ENCODE peak calls at places on chromosomes 6 and 20, in nine cellular contexts. Q is mucosa of descending colon, X is AG09309, N is fibroblast of villous mesenchyme, E is A549, B is pancreas, C is hepatocyte, V is psoas muscle, Z is coronary artery. I is an unnamed sample.
A peak's percentile ranks its signal among the peaks of the same experiment; 100 is the strongest.

GRCh38 chr6:48765352-48765961 is 654.5 kb upstream of the PTCHD4 start:
- DNase-seq in C (peak; percentile 75), Q (peak; percentile 19), Z (no peak), V (no peak), E (no peak), N (peak; percentile 73), B (no peak), X (no peak), I (peak; percentile 20)

GRCh38 chr6:12420626-12421025 is 130.5 kb downstream of the EDN1 start:
- DNase-seq in E (no peak), B (no peak), V (no peak), Q (no peak), X (no peak), C (no peak), N (no peak), Z (no peak), I (no peak)

GRCh38 chr20:43914286-43914685 is 366 bp upstream of the TOX2 start:
- DNase-seq in X (no peak), V (no peak), E (no peak), B (no peak), C (no peak), Z (no peak), Q (peak; percentile 21), N (no peak), I (peak; percentile 52)

GRCh38 chr20:16062661-16063591 is 510.3 kb downstream of the KIF16B start:
- DNase-seq in B (no peak), V (no peak), C (no peak), Q (no peak), Z (no peak), E (no peak), N (no peak), X (no peak), I (no peak)

GRCh38 chr20:31710423-31711250 is 12.0 kb downstream of the BCL2L1 start:
- DNase-seq in N (no peak), C (no peak), B (no peak), V (peak; percentile 90), Z (no peak), E (no peak), X (no peak), Q (no peak), I (peak; percentile 52)

GRCh38 chr6:43369174-43370002 is at the start of gene ZNF318:
- DNase-seq in E (peak; percentile 70), N (peak; percentile 97), Z (peak; percentile 96), B (peak; percentile 95), X (peak; percentile 80), Q (peak; percentile 95), V (peak; percentile 98), C (peak; percentile 99), I (peak; percentile 96)

GRCh38 chr6:91669154-91669903 is 1082.5 kb upstream of the MAP3K7 start:
- DNase-seq in Q (no peak), N (no peak), X (no peak), B (no peak), V (no peak), Z (no peak), C (no peak), E (no peak), I (no peak)

GRCh38 chr20:51631011-51631950 is 88.8 kb upstream of the NFATC2 start:
- DNase-seq in N (peak; percentile 99), E (peak; percentile 93), B (no peak), Q (peak; percentile 19), X (peak; percentile 91), Z (peak; percentile 82), V (peak; percentile 82), C (peak; percentile 59), I (peak; percentile 78)

GRCh38 chr6:73704260-73704659 is 8.3 kb downstream of the CD109 start:
- DNase-seq in X (peak; percentile 95), N (peak; percentile 97), B (no peak), E (peak; percentile 38), Z (no peak), C (peak; percentile 76), Q (no peak), V (no peak), I (no peak)

GRCh38 chr20:5780233-5781217 is 30.3 kb downstream of the SHLD1 start:
- DNase-seq in V (no peak), B (no peak), X (no peak), C (no peak), Q (no peak), E (no peak), Z (no peak), N (peak; percentile 95), I (no peak)

GRCh38 chr6:104527761-104528415 is 331.8 kb downstream of the HACE1 start:
- DNase-seq in V (no peak), C (peak; percentile 30), N (peak; percentile 64), E (no peak), X (no peak), Q (peak; percentile 76), Z (peak; percentile 77), B (no peak), I (peak; percentile 57)

GRCh38 chr6:40328376-40328987 is 258.7 kb downstream of the LRFN2 start:
- DNase-seq in V (no peak), B (peak; percentile 60), N (no peak), E (peak; percentile 7), X (no peak), C (peak; percentile 75), Z (no peak), Q (peak; percentile 65), I (no peak)

GRCh38 chr20:54092021-54092420 is 21.6 kb upstream of the BCAS1 start:
- DNase-seq in C (no peak), N (no peak), V (no peak), X (no peak), E (no peak), Z (no peak), Q (no peak), B (no peak), I (no peak)

GRCh38 chr20:12970372-12970821 is 38.4 kb upstream of the SPTLC3 start:
- DNase-seq in C (peak; percentile 60), V (no peak), N (peak; percentile 69), X (peak; percentile 17), B (no peak), Z (no peak), Q (peak; percentile 51), E (peak; percentile 20), I (no peak)

GRCh38 chr20:13220194-13220856 is 749 bp upstream of the ISM1 start:
- DNase-seq in N (peak; percentile 20), V (peak; percentile 76), Q (peak; percentile 41), B (peak; percentile 50), C (peak; percentile 53), X (no peak), E (peak; percentile 55), Z (peak; percentile 80), I (peak; percentile 77)

GRCh38 chr6:167825059-167825758 is 1.5 kb upstream of the AFDN start:
- DNase-seq in Z (no peak), C (peak; percentile 35), B (no peak), V (no peak), X (no peak), E (no peak), N (peak; percentile 28), Q (peak; percentile 18), I (peak; percentile 58)

GRCh38 chr20:63102720-63103375 is 96.1 kb upstream of the BHLHE23 start:
- DNase-seq in Q (peak; percentile 25), C (no peak), X (no peak), B (no peak), N (peak; percentile 11), V (peak; percentile 56), E (peak; percentile 70), Z (no peak), I (peak; percentile 75)

GRCh38 chr20:15475483-15475882 is 1097.8 kb downstream of the KIF16B start:
- DNase-seq in E (no peak), N (no peak), Z (no peak), V (peak; percentile 49), B (no peak), Q (peak; percentile 54), C (no peak), X (no peak), I (peak; percentile 87)

GRCh38 chr6:56766806-56767178 is 124.1 kb upstream of the DST start:
- DNase-seq in Z (no peak), C (no peak), E (no peak), B (no peak), X (peak; percentile 28), Q (no peak), N (peak; percentile 78), V (no peak), I (no peak)
- H3K4me3 ChIP-seq in Z (no peak overlapping the region), C (no peak overlapping the region), E (no peak overlapping the region), B (no peak overlapping the region), X (no peak overlapping the region), Q (no peak overlapping the region), N (no peak overlapping the region), V (no peak overlapping the region), I (no peak overlapping the region)

DNA sequence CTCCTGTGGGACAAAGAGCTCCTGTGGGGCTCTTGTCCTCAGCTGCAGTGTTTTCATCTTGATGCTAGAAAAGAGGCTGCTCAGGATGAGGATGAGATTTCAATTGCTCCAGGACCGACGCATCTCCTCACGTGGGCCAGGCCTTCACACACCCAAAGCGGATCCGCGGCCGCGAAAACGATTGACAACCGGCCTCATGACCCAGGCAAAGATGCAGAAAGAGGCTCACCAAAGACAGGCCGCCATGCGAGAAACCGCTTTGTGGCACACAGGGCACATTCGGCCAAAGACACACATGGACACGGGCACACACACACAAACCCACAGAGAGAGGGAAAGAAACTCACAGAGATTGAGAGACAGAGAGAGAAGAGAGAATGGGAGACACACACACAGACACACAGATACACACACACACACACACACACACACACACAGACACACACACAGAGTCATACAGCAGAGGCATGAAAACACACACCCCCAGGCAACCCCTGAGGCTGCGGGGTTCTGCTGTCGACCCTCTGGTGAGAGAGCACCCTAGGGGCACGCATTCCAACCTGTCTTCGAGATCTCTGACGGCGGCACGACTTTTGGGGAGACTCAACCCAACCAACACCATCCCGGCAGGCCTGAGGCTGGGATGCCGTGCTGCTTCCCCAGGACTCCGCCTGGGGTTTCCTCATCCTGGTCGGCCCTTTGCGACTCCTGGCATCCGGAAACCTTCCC is 168.5 kb upstream of the ZNF337 start:
- DNase-seq in V (no peak), Z (no peak), X (no peak), B (no peak), E (no peak), C (no peak), N (no peak), Q (no peak), I (no peak)
- H3K4me3 ChIP-seq in V (peak overlapping the region; percentile 68), Z (peak overlapping the region; percentile 63), X (peak overlapping the region; percentile 47), B (peak overlapping the region; percentile 22), E (peak overlapping the region; percentile 30), C (no peak overlapping the region), N (peak overlapping the region; percentile 44), Q (no peak overlapping the region), I (peak overlapping the region; percentile 37)

GRCh38 chr6:34146021-34146782 is at the start of gene GRM4:
- DNase-seq in Q (no peak), X (no peak), C (no peak), N (no peak), B (no peak), V (peak; percentile 30), E (no peak), Z (no peak), I (no peak)
- H3K4me3 ChIP-seq in Q (no peak within 1 kb of the TSS), X (peak within 1 kb of the TSS; percentile 30), C (peak within 1 kb of the TSS; percentile 42), N (peak within 1 kb of the TSS; percentile 29), B (peak within 1 kb of the TSS; percentile 29), V (peak within 1 kb of the TSS; percentile 61), E (peak within 1 kb of the TSS; percentile 48), Z (peak within 1 kb of the TSS; percentile 66), I (peak within 1 kb of the TSS; percentile 17)

DNA sequence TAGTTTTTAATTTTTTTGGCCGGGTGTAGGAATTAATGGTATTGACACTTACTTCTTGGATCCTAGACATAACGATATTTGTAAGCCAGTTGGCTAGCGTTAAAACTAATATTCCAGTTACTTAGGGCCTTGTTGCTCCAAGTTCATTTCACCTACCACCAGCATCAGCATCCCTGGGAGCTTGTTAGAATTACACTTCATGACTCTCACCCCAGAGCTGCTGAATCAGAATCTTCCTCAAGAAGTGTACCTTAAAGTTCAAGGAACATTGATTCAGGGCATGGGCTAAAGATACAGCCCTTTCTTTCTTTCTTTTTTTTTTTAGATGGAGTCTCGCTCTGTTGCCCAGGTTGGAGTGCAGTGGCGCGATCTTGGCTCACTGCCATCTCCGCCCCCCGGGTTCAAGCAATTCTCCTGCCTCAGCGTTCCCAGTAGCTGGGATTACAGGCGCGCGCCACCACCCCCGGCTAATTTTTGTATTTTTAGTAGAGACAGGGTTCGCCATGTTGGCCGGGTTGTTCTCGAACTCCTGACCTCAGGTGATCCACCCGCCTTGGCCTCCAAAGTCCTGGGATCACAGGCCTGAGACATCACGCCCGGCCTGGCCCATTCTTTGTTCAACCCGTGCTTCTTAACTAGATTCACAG is 1.1 kb downstream of the SLX4IP start:
- DNase-seq in E (no peak), N (no peak), V (no peak), B (no peak), C (no peak), Q (no peak), X (no peak), Z (no peak), I (no peak)
- H3K4me3 ChIP-seq in E (peak overlapping the region; percentile 75), N (no peak overlapping the region), V (no peak overlapping the region), B (peak overlapping the region; percentile 87), C (peak overlapping the region; percentile 34), Q (no peak overlapping the region), X (no peak overlapping the region), Z (no peak overlapping the region), I (no peak overlapping the region)

I was measured in right cardiac atrium.